ENCODE peak calls at places on chromosomes 5 and 9, in four cellular contexts. One of them, this sample, is unnamed.
A peak's percentile ranks its signal among the peaks of the same experiment; 100 is the strongest.

GRCh38 chr5:14871573-14872069 is at the start of gene ANKH:
- DNase-seq in stimulated activated CD4-positive, alpha-beta T cell treated with anti-CD3 and anti-CD28 coated beads, Interleukin-4, amount 100 ng/mL, for 24 hours: peak; percentile 79
- DNase-seq in cerebellar cortex: peak; percentile 47
- DNase-seq in Daoy: peak; percentile 89
- DNase-seq in this sample: peak; percentile 51

GRCh38 chr9:134502261-134503211 is 139.1 kb upstream of the COL5A1 start:
- DNase-seq in stimulated activated CD4-positive, alpha-beta T cell treated with anti-CD3 and anti-CD28 coated beads, Interleukin-4, amount 100 ng/mL, for 24 hours: no peak
- DNase-seq in cerebellar cortex: no peak
- DNase-seq in Daoy: peak; percentile 100
- DNase-seq in this sample: peak; percentile 43

GRCh38 chr5:14767942-14768837 is 103.4 kb downstream of the ANKH start:
- DNase-seq in cerebellar cortex: peak; percentile 54
- DNase-seq in Daoy: no peak
- DNase-seq in stimulated activated CD4-positive, alpha-beta T cell treated with anti-CD3 and anti-CD28 coated beads, Interleukin-4, amount 100 ng/mL, for 24 hours: no peak
- DNase-seq in this sample: peak; percentile 15

GRCh38 chr5:8689773-8690172 is 820.8 kb downstream of the MTRR start:
- DNase-seq in stimulated activated CD4-positive, alpha-beta T cell treated with anti-CD3 and anti-CD28 coated beads, Interleukin-4, amount 100 ng/mL, for 24 hours: no peak
- DNase-seq in cerebellar cortex: no peak
- DNase-seq in Daoy: no peak
- DNase-seq in this sample: no peak

GRCh38 chr5:111135406-111135805 is 43.3 kb downstream of the WDR36 start:
- DNase-seq in cerebellar cortex: no peak
- DNase-seq in Daoy: no peak
- DNase-seq in stimulated activated CD4-positive, alpha-beta T cell treated with anti-CD3 and anti-CD28 coated beads, Interleukin-4, amount 100 ng/mL, for 24 hours: no peak
- DNase-seq in this sample: no peak

GRCh38 chr5:82068723-82069122 is 96.9 kb downstream of the ATG10 start:
- DNase-seq in Daoy: no peak
- DNase-seq in stimulated activated CD4-positive, alpha-beta T cell treated with anti-CD3 and anti-CD28 coated beads, Interleukin-4, amount 100 ng/mL, for 24 hours: no peak
- DNase-seq in cerebellar cortex: no peak
- DNase-seq in this sample: no peak

GRCh38 chr5:154286557-154286956 is 96.0 kb downstream of the GALNT10 start:
- DNase-seq in cerebellar cortex: no peak
- DNase-seq in Daoy: no peak
- DNase-seq in stimulated activated CD4-positive, alpha-beta T cell treated with anti-CD3 and anti-CD28 coated beads, Interleukin-4, amount 100 ng/mL, for 24 hours: no peak
- DNase-seq in this sample: peak; percentile 44

GRCh38 chr5:151023651-151024050 is 3.3 kb downstream of the GPX3 start:
- DNase-seq in stimulated activated CD4-positive, alpha-beta T cell treated with anti-CD3 and anti-CD28 coated beads, Interleukin-4, amount 100 ng/mL, for 24 hours: no peak
- DNase-seq in Daoy: peak; percentile 87
- DNase-seq in cerebellar cortex: no peak
- DNase-seq in this sample: no peak

GRCh38 chr9:138103824-138104206 is 226.2 kb downstream of the CACNA1B start:
- DNase-seq in stimulated activated CD4-positive, alpha-beta T cell treated with anti-CD3 and anti-CD28 coated beads, Interleukin-4, amount 100 ng/mL, for 24 hours: no peak
- DNase-seq in Daoy: no peak
- DNase-seq in cerebellar cortex: no peak
- DNase-seq in this sample: no peak

GRCh38 chr5:179439181-179439990 is 94.1 kb upstream of the ADAMTS2 start:
- DNase-seq in stimulated activated CD4-positive, alpha-beta T cell treated with anti-CD3 and anti-CD28 coated beads, Interleukin-4, amount 100 ng/mL, for 24 hours: no peak
- DNase-seq in cerebellar cortex: no peak
- DNase-seq in Daoy: no peak
- DNase-seq in this sample: no peak

GRCh38 chr9:133942206-133942975 is 49.7 kb downstream of the VAV2 start:
- DNase-seq in stimulated activated CD4-positive, alpha-beta T cell treated with anti-CD3 and anti-CD28 coated beads, Interleukin-4, amount 100 ng/mL, for 24 hours: no peak
- DNase-seq in Daoy: no peak
- DNase-seq in cerebellar cortex: no peak
- DNase-seq in this sample: no peak

GRCh38 chr9:84340535-84340934 is at the start of gene SLC28A3:
- DNase-seq in stimulated activated CD4-positive, alpha-beta T cell treated with anti-CD3 and anti-CD28 coated beads, Interleukin-4, amount 100 ng/mL, for 24 hours: no peak
- DNase-seq in cerebellar cortex: no peak
- DNase-seq in Daoy: no peak
- DNase-seq in this sample: no peak

GRCh38 chr9:12818431-12819000 is 43.7 kb downstream of the LURAP1L start:
- DNase-seq in Daoy: peak; percentile 11
- DNase-seq in stimulated activated CD4-positive, alpha-beta T cell treated with anti-CD3 and anti-CD28 coated beads, Interleukin-4, amount 100 ng/mL, for 24 hours: no peak
- DNase-seq in cerebellar cortex: peak; percentile 7
- DNase-seq in this sample: no peak

GRCh38 chr5:149240354-149240998 is 31.2 kb upstream of the AFAP1L1 start:
- DNase-seq in stimulated activated CD4-positive, alpha-beta T cell treated with anti-CD3 and anti-CD28 coated beads, Interleukin-4, amount 100 ng/mL, for 24 hours: peak; percentile 79
- DNase-seq in cerebellar cortex: no peak
- DNase-seq in Daoy: no peak
- DNase-seq in this sample: no peak

GRCh38 chr5:176578391-176578808 is 29.3 kb downstream of the CDHR2 start:
- DNase-seq in stimulated activated CD4-positive, alpha-beta T cell treated with anti-CD3 and anti-CD28 coated beads, Interleukin-4, amount 100 ng/mL, for 24 hours: peak; percentile 43
- DNase-seq in cerebellar cortex: peak; percentile 86
- DNase-seq in Daoy: peak; percentile 51
- DNase-seq in this sample: peak; percentile 45

GRCh38 chr5:75509956-75510355 is 1.5 kb downstream of the CERT1 start:
- DNase-seq in cerebellar cortex: peak; percentile 16
- DNase-seq in stimulated activated CD4-positive, alpha-beta T cell treated with anti-CD3 and anti-CD28 coated beads, Interleukin-4, amount 100 ng/mL, for 24 hours: no peak
- DNase-seq in Daoy: peak; percentile 16
- DNase-seq in this sample: peak; percentile 12

GRCh38 chr5:155729684-155730059 is 597.3 kb upstream of the SGCD start:
- DNase-seq in stimulated activated CD4-positive, alpha-beta T cell treated with anti-CD3 and anti-CD28 coated beads, Interleukin-4, amount 100 ng/mL, for 24 hours: no peak
- DNase-seq in cerebellar cortex: peak; percentile 16
- DNase-seq in Daoy: no peak
- DNase-seq in this sample: no peak

GRCh38 chr5:151448038-151448985 is 909 bp downstream of the SLC36A1 start:
- DNase-seq in stimulated activated CD4-positive, alpha-beta T cell treated with anti-CD3 and anti-CD28 coated beads, Interleukin-4, amount 100 ng/mL, for 24 hours: peak; percentile 11
- DNase-seq in Daoy: peak; percentile 31
- DNase-seq in cerebellar cortex: peak; percentile 71
- DNase-seq in this sample: peak; percentile 27

GRCh38 chr5:90940227-90940995 is 381.8 kb downstream of the ADGRV1 start:
- DNase-seq in cerebellar cortex: no peak
- DNase-seq in Daoy: peak; percentile 50
- DNase-seq in stimulated activated CD4-positive, alpha-beta T cell treated with anti-CD3 and anti-CD28 coated beads, Interleukin-4, amount 100 ng/mL, for 24 hours: peak; percentile 21
- DNase-seq in this sample: no peak

GRCh38 chr9:88307136-88307535 is 81.1 kb upstream of the SPIN1 start:
- DNase-seq in cerebellar cortex: no peak
- DNase-seq in stimulated activated CD4-positive, alpha-beta T cell treated with anti-CD3 and anti-CD28 coated beads, Interleukin-4, amount 100 ng/mL, for 24 hours: no peak
- DNase-seq in Daoy: no peak
- DNase-seq in this sample: no peak

GRCh38 chr5:146606838-146607237 is 90.8 kb upstream of the GPR151 start:
- DNase-seq in stimulated activated CD4-positive, alpha-beta T cell treated with anti-CD3 and anti-CD28 coated beads, Interleukin-4, amount 100 ng/mL, for 24 hours: no peak
- DNase-seq in Daoy: no peak
- DNase-seq in cerebellar cortex: peak; percentile 52
- DNase-seq in this sample: no peak

GRCh38 chr9:29730096-29730621 is 2156.9 kb upstream of the C9orf72 start:
- DNase-seq in stimulated activated CD4-positive, alpha-beta T cell treated with anti-CD3 and anti-CD28 coated beads, Interleukin-4, amount 100 ng/mL, for 24 hours: no peak
- DNase-seq in cerebellar cortex: no peak
- DNase-seq in Daoy: no peak
- DNase-seq in this sample: no peak

GRCh38 chr9:37198034-37198718 is 77.8 kb downstream of the ZCCHC7 start:
- DNase-seq in cerebellar cortex: no peak
- DNase-seq in Daoy: no peak
- DNase-seq in stimulated activated CD4-positive, alpha-beta T cell treated with anti-CD3 and anti-CD28 coated beads, Interleukin-4, amount 100 ng/mL, for 24 hours: no peak
- DNase-seq in this sample: no peak

GRCh38 chr5:126490167-126490937 is 67.1 kb downstream of the GRAMD2B start:
- DNase-seq in stimulated activated CD4-positive, alpha-beta T cell treated with anti-CD3 and anti-CD28 coated beads, Interleukin-4, amount 100 ng/mL, for 24 hours: no peak
- DNase-seq in Daoy: no peak
- DNase-seq in cerebellar cortex: peak; percentile 56
- DNase-seq in this sample: no peak

GRCh38 chr5:68315679-68316271 is 100.2 kb downstream of the PIK3R1 start:
- DNase-seq in cerebellar cortex: no peak
- DNase-seq in stimulated activated CD4-positive, alpha-beta T cell treated with anti-CD3 and anti-CD28 coated beads, Interleukin-4, amount 100 ng/mL, for 24 hours: peak; percentile 49
- DNase-seq in Daoy: peak; percentile 34
- DNase-seq in this sample: no peak

GRCh38 chr5:32115985-32116384 is 58.1 kb downstream of the GOLPH3 start:
- DNase-seq in stimulated activated CD4-positive, alpha-beta T cell treated with anti-CD3 and anti-CD28 coated beads, Interleukin-4, amount 100 ng/mL, for 24 hours: no peak
- DNase-seq in Daoy: no peak
- DNase-seq in cerebellar cortex: no peak
- DNase-seq in this sample: no peak